ENCODE peak calls at places on chromosomes 4 and X, in five cellular contexts. J is K562, S is HCT116, R is H1, B is SK-N-SH. C is an unnamed sample.

GRCh38 chr4:78656968-78657445 is 105.4 kb downstream of the ANXA3 start:
- DNase-seq in S (no peak), R (no peak), B (no peak), J (no peak), C (no peak)

GRCh38 chr4:155025762-155026457 is 182.5 kb upstream of the NPY2R start:
- DNase-seq in B (no peak), J (peak; percentile 21), S (peak; percentile 65), R (peak; percentile 83), C (peak; percentile 72)

GRCh38 chr4:117001077-117001476 is 84.3 kb downstream of the TRAM1L1 start:
- DNase-seq in S (no peak), R (no peak), J (no peak), B (no peak), C (no peak)

GRCh38 chr4:128583753-128584712 is 225.5 kb upstream of the JADE1 start:
- DNase-seq in J (no peak), S (no peak), B (peak; percentile 61), R (no peak), C (no peak)

GRCh38 chrX:3807906-3808305 is 94.5 kb upstream of the PRKX start:
- DNase-seq in R (no peak), B (no peak), S (no peak), J (no peak), C (peak; percentile 76)

GRCh38 chrX:107629533-107629909 is 1.2 kb downstream of the PRPS1 start:
- DNase-seq in S (no peak), R (no peak), B (peak; percentile 25), J (peak; percentile 19), C (no peak)

GRCh38 chrX:10591363-10592036 is 28.9 kb downstream of the MID1 start:
- DNase-seq in B (no peak), R (no peak), S (no peak), J (no peak), C (no peak)

GRCh38 chr4:145732001-145732400 is 52.1 kb downstream of the C4orf51 start:
- DNase-seq in R (no peak), B (no peak), J (no peak), S (no peak), C (no peak)

GRCh38 chrX:108270739-108271396 is 167.4 kb downstream of the COL4A6 start:
- DNase-seq in S (no peak), R (no peak), B (no peak), J (no peak), C (no peak)

GRCh38 chr4:25351777-25352421 is 25.2 kb upstream of the ANAPC4 start:
- DNase-seq in J (no peak), B (no peak), R (no peak), S (no peak), C (no peak)

GRCh38 chr4:165709973-165710526 is 163.0 kb upstream of the TLL1 start:
- DNase-seq in R (no peak), S (no peak), B (no peak), J (no peak), C (peak; percentile 59)

GRCh38 chr4:6875431-6875831 is 34.2 kb upstream of the TBC1D14 start:
- DNase-seq in S (no peak), R (no peak), B (no peak), J (no peak), C (no peak)

GRCh38 chr4:89438102-89438831 is 130.7 kb upstream of the GPRIN3 start:
- DNase-seq in J (peak; percentile 10), R (peak; percentile 78), B (peak; percentile 34), S (peak; percentile 72), C (peak; percentile 71)

DNA sequence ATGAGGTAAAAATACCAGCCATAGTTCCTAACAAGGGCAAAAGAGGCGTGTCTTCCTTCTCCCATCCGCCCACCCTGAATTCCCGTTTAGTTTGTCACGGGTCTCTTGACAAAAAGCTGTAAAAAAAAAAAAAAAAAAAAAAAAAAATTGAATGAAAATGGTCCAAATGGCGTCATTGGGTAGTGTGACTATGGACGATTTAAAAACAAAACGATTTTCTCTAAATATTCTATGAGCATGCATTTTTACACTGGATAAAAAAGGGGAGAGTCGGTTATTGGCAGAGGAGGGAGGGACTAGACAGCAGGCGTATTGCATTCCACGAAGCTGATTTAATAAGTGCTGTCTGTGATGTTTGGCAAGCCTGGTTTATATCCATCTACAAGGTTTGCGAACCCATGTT is at the start of gene FAM133A:
- DNase-seq in B (peak; percentile 28), R (no peak), S (no peak), J (no peak), C (no peak)
- TF ChIP-seq JUND in B (no peak), R (no peak), S (no peak), J (no peak), C (no peak)

GRCh38 chr4:172725581-172725980 is 443.0 kb upstream of the GALNT7 start:
- DNase-seq in R (no peak), B (no peak), J (no peak), S (no peak), C (no peak)
- TF ChIP-seq JUND in R (no peak), B (no peak), J (no peak), S (no peak), C (no peak)

GRCh38 chrX:133248177-133248576 is 30.0 kb upstream of the TFDP3 start:
- DNase-seq in B (no peak), J (no peak), S (no peak), R (no peak), C (no peak)

GRCh38 chrX:133250184-133251080 is 32.3 kb upstream of the TFDP3 start:
- DNase-seq in J (no peak), R (no peak), B (no peak), S (no peak), C (no peak)

GRCh38 chrX:133246921-133247320 is 28.8 kb upstream of the TFDP3 start:
- DNase-seq in J (no peak), S (no peak), B (no peak), R (no peak), C (no peak)

GRCh38 chrX:133254666-133255065 is 36.5 kb upstream of the TFDP3 start:
- DNase-seq in J (no peak), S (no peak), B (no peak), R (no peak), C (no peak)

GRCh38 chrX:133249659-133250058 is 31.5 kb upstream of the TFDP3 start:
- DNase-seq in J (no peak), S (no peak), R (no peak), B (peak; percentile 20), C (no peak)
- TF ChIP-seq JUND in J (no peak), S (no peak), R (no peak), B (no peak), C (no peak)

GRCh38 chrX:154310991-154311541 is 15.5 kb downstream of the TKTL1 start:
- DNase-seq in J (no peak), S (no peak), R (no peak), B (no peak), C (no peak)

GRCh38 chrX:154312116-154312515 is 16.5 kb downstream of the TKTL1 start:
- DNase-seq in R (no peak), B (no peak), J (no peak), S (no peak), C (no peak)

GRCh38 chrX:154309041-154309775 is 13.6 kb downstream of the TKTL1 start:
- DNase-seq in J (no peak), R (no peak), B (no peak), S (no peak), C (no peak)

GRCh38 chrX:154315416-154315815 is 19.8 kb downstream of the TKTL1 start:
- DNase-seq in J (no peak), B (no peak), S (no peak), R (no peak), C (no peak)

DNA sequence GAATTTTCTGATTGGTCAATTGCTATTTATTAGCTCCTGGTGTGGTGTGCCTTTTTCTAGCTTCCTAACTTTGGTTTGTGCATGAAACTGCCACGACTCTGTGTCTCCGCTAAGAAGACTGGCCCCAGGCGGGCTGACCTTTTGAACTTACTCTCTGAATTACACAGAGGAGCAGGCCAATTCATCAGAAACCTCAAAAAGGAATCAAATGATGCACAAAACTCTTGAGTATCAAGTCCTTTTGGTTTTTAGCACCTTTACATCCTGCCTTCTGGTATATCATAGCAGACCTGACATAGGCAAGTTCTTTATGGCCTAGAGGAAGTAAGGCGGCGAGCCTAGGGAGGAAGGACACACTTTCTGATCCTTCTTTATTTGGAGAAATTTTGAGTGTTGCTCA is 17.6 kb downstream of the TKTL1 start:
- DNase-seq in B (no peak), S (no peak), J (no peak), R (no peak), C (no peak)
- TF ChIP-seq JUND in B (no peak), S (no peak), J (no peak), R (no peak), C (no peak)

GRCh38 chr4:136864580-136865185 is 667.6 kb downstream of the PCDH18 start:
- DNase-seq in J (peak; percentile 10), S (peak; percentile 69), B (peak; percentile 36), R (no peak), C (peak; percentile 78)
- TF ChIP-seq JUND in J (no peak), S (no peak), B (no peak), R (no peak), C (no peak)

GRCh38 chr4:127209580-127210095 is 423.1 kb upstream of the INTU start:
- DNase-seq in J (no peak), B (no peak), S (no peak), R (no peak), C (no peak)

GRCh38 chr4:127204326-127204725 is 428.4 kb upstream of the INTU start:
- DNase-seq in B (no peak), S (no peak), J (no peak), R (no peak), C (no peak)

GRCh38 chr4:127203561-127204260 is 429.0 kb upstream of the INTU start:
- DNase-seq in R (no peak), B (no peak), S (no peak), J (no peak), C (no peak)
- TF ChIP-seq JUND in R (no peak), B (no peak), S (no peak), J (no peak), C (no peak)

C was measured in T47D.